ENCODE peak calls at places on chromosomes 7 and 10, in nine cellular contexts. V, N, G, T, I, U, Y, L and W are unnamed samples.

GRCh38 chr7:105234886-105235285 is 153.8 kb downstream of the SRPK2 start:
- DNase-seq in V (no peak), N (no peak), G (no peak), T (no peak), I (no peak), U (no peak), Y (no peak), L (no peak), W (no peak)

GRCh38 chr7:101874028-101874427 is 56.6 kb downstream of the CUX1 start:
- DNase-seq in V (no peak), N (no peak), G (no peak), T (no peak), I (no peak), U (no peak), Y (no peak), L (no peak), W (no peak)

GRCh38 chr7:152399344-152399743 is 36.5 kb downstream of the KMT2C start:
- DNase-seq in V (no peak), N (no peak), G (no peak), T (no peak), I (no peak), U (no peak), Y (no peak), L (no peak), W (no peak)

GRCh38 chr7:31735991-31736982 is 49.3 kb downstream of the PPP1R17 start:
- DNase-seq in V (no peak), N (peak), G (peak), T (peak), I (peak), U (no peak), Y (peak), L (peak), W (no peak)

GRCh38 chr10:22712246-22712958 is 2.0 kb downstream of the PIP4K2A start:
- DNase-seq in V (no peak), N (no peak), G (no peak), T (peak), I (no peak), U (no peak), Y (no peak), L (no peak), W (no peak)

GRCh38 chr7:150411606-150412005 is 32.5 kb downstream of the ZNF775 start:
- DNase-seq in V (no peak), N (no peak), G (no peak), T (no peak), I (no peak), U (no peak), Y (no peak), L (no peak), W (no peak)

GRCh38 chr7:146960747-146961416 is 844.3 kb downstream of the CNTNAP2 start:
- DNase-seq in V (no peak), N (no peak), G (no peak), T (no peak), I (no peak), U (no peak), Y (no peak), L (no peak), W (no peak)

GRCh38 chr10:71727429-71728217 is 8.0 kb upstream of the C10orf105 start:
- DNase-seq in V (peak), N (peak), G (peak), T (no peak), I (peak), U (no peak), Y (peak), L (peak), W (peak)

GRCh38 chr10:98790817-98791216 is 344.1 kb upstream of the HPS1 start:
- DNase-seq in V (no peak), N (peak), G (peak), T (no peak), I (no peak), U (no peak), Y (no peak), L (no peak), W (no peak)

GRCh38 chr7:921581-922333 is 32.7 kb downstream of the ADAP1 start:
- DNase-seq in V (no peak), N (no peak), G (no peak), T (no peak), I (peak), U (peak), Y (no peak), L (peak), W (peak)

GRCh38 chr7:25348066-25348595 is 119.8 kb upstream of the NPVF start:
- DNase-seq in V (no peak), N (no peak), G (no peak), T (no peak), I (no peak), U (no peak), Y (no peak), L (no peak), W (no peak)

GRCh38 chr7:123397746-123398145 is 136.6 kb downstream of the IQUB start:
- DNase-seq in V (no peak), N (no peak), G (no peak), T (no peak), I (no peak), U (no peak), Y (no peak), L (no peak), W (no peak)

GRCh38 chr10:74103560-74104248 is 46.9 kb downstream of the AP3M1 start:
- DNase-seq in V (no peak), N (peak), G (peak), T (peak), I (no peak), U (no peak), Y (no peak), L (no peak), W (no peak)

GRCh38 chr10:7856685-7857084 is 38.4 kb downstream of the TAF3 start:
- DNase-seq in V (no peak), N (no peak), G (no peak), T (no peak), I (no peak), U (no peak), Y (no peak), L (no peak), W (no peak)
- H3K4me3 ChIP-seq in V (no peak), N (no peak), G (no peak), T (no peak), I (no peak), U (no peak), Y (no peak), L (no peak), W (no peak)

GRCh38 chr10:67665491-67665890 is 30.5 kb downstream of the CTNNA3 start:
- DNase-seq in V (no peak), N (peak), G (no peak), T (no peak), I (no peak), U (no peak), Y (no peak), L (no peak), W (no peak)
- H3K4me3 ChIP-seq in V (no peak), N (no peak), G (no peak), T (no peak), I (no peak), U (no peak), Y (no peak), L (no peak), W (no peak)

GRCh38 chr10:28530751-28531150 is 2.2 kb upstream of the WAC start:
- DNase-seq in V (no peak), N (no peak), G (no peak), T (no peak), I (no peak), U (no peak), Y (no peak), L (no peak), W (no peak)
- H3K4me3 ChIP-seq in V (no peak), N (no peak), G (peak), T (no peak), I (no peak), U (no peak), Y (peak), L (no peak), W (peak)

GRCh38 chr7:50206521-50207250 is 97.8 kb upstream of the IKZF1 start:
- DNase-seq in V (no peak), N (peak), G (no peak), T (no peak), I (no peak), U (no peak), Y (no peak), L (no peak), W (peak)
- H3K4me3 ChIP-seq in V (no peak), N (no peak), G (no peak), T (no peak), I (no peak), U (no peak), Y (no peak), L (no peak), W (no peak)

DNA sequence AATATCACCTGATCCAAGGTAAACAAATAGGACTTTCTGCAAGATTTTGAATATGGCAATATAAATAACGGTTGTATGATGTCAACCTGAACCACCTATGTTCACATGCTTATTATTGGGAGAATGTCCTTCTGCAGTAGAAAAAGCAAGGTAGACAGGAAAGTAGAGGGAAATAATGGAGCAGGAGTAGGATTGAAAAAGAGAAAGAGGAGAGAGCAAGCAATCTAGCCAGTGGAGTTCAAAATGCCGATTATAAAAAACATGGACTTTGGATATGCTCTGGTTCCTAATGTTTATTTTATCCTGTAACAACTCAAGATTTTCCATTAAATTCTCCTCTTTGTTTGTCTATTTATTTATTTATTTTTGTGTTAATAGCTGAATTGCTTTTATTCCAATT is 878.0 kb upstream of the KCND2 start:
- DNase-seq in V (no peak), N (no peak), G (no peak), T (no peak), I (no peak), U (no peak), Y (no peak), L (no peak), W (no peak)
- H3K4me3 ChIP-seq in V (no peak), N (no peak), G (no peak), T (no peak), I (no peak), U (no peak), Y (no peak), L (no peak), W (no peak)